ENCODE peak calls at places on chromosomes 4 and X, in six cellular contexts. P is mesenchymal stem cell, Z is H1, W is IMR-90, U is neuronal stem cell, J is trophoblast cell. D is an unnamed sample.

GRCh38 chr4:174828845-174829701 is at the start of gene GLRA3:
- DNase-seq in P (peak), Z (peak), W (no peak), U (peak), J (peak), D (peak)

GRCh38 chr4:77669911-77670590 is 64.4 kb downstream of the CXCL13 start:
- DNase-seq in P (no peak), Z (no peak), W (no peak), U (no peak), J (no peak), D (no peak)

GRCh38 chr4:20432098-20432497 is 180.4 kb downstream of the SLIT2 start:
- DNase-seq in P (peak), Z (no peak), W (no peak), U (peak), J (no peak), D (no peak)

GRCh38 chrX:40108084-40108958 is 10.6 kb upstream of the BCOR start:
- DNase-seq in P (peak), Z (no peak), W (no peak), U (no peak), J (no peak), D (peak)

GRCh38 chr4:157312702-157313101 is 92.2 kb downstream of the GRIA2 start:
- DNase-seq in P (no peak), Z (no peak), W (no peak), U (no peak), J (no peak), D (no peak)

GRCh38 chr4:153747406-153747805 is 12.4 kb downstream of the RNF175 start:
- DNase-seq in P (no peak), Z (no peak), W (no peak), U (no peak), J (no peak), D (no peak)

GRCh38 chr4:107757860-107758476 is 37.9 kb upstream of the PAPSS1 start:
- DNase-seq in P (peak), Z (no peak), W (peak), U (no peak), J (no peak), D (no peak)

GRCh38 chr4:75745192-75745591 is 20.8 kb downstream of the USO1 start:
- DNase-seq in P (peak), Z (no peak), W (peak), U (no peak), J (no peak), D (no peak)

GRCh38 chr4:45484740-45485139 is 639.1 kb downstream of the GABRG1 start:
- DNase-seq in P (no peak), Z (no peak), W (no peak), U (no peak), J (no peak), D (no peak)

GRCh38 chr4:2696423-2696822 is 59.7 kb downstream of the TNIP2 start:
- DNase-seq in P (no peak), Z (no peak), W (no peak), U (no peak), J (no peak), D (no peak)

DNA sequence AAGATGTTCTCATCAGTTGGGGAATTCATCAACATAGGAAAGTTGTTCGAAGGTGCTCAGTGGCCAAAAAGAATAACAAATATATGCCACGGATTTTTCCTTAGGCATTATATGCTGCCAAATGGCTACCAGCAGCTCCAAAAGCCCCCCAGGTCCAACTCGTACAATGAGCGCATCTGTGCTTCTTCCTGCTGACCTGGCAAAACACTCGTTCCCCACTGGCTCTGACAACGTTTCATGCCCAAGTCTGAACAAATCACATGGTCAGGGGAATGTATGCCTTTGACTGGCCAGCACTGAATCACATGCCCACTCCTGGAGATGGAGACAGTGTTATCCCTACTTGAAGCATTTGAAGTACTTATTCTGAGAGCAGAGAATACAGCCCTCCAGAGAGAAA is 59.9 kb upstream of the SPP1 start:
- DNase-seq in P (no peak), Z (no peak), W (no peak), U (no peak), J (no peak), D (no peak)
- H2BK5ac ChIP-seq in P (no peak), Z (peak), W (no peak), U (no peak), J (no peak), D (no peak)

GRCh38 chr4:98327694-98328093 is 66.5 kb downstream of the RAP1GDS1 start:
- DNase-seq in P (no peak), Z (no peak), W (no peak), U (no peak), J (no peak), D (no peak)
- H3K27ac ChIP-seq in P (no peak), Z (no peak), W (no peak), U (no peak), J (no peak), D (no peak)

GRCh38 chr4:57074753-57075152 is 35.4 kb downstream of the IGFBP7 start:
- DNase-seq in P (no peak), Z (no peak), W (peak), U (no peak), J (no peak), D (no peak)
- H2AFZ ChIP-seq in P (no peak), Z (no peak), W (no peak), U (no peak), J (no peak), D (no peak)

GRCh38 chr4:185573651-185574199 is 38.4 kb upstream of the PDLIM3 start:
- DNase-seq in P (peak), Z (no peak), W (peak), U (no peak), J (peak), D (peak)
- H2BK5ac ChIP-seq in P (no peak), Z (peak), W (peak), U (peak), J (peak), D (no peak)

GRCh38 chr4:139555705-139556070 is 331 bp downstream of the SETD7 start:
- DNase-seq in P (no peak), Z (no peak), W (no peak), U (no peak), J (peak), D (no peak)
- H3K27ac ChIP-seq in P (peak), Z (no peak), W (peak), U (no peak), J (peak), D (no peak)